ENCODE peak calls at places on chromosomes 1 and 21, in eight cellular contexts. F is H1, R is fibroblast of pulmonary artery, C is esophagus squamous epithelium, X is A549, N is fibroblast of the aortic adventitia, W is coronary artery, L is heart left ventricle. Z is an unnamed sample.

GRCh38 chr1:207818971-207819451 is 67.2 kb downstream of the CD46 start:
- DNase-seq in F (no peak), R (peak), C (no peak), X (peak), N (peak), W (peak), L (no peak), Z (no peak)

GRCh38 chr21:34037446-34037845 is 35.9 kb upstream of the MRPS6 start:
- DNase-seq in F (no peak), R (peak), C (no peak), X (no peak), N (peak), W (no peak), L (no peak), Z (peak)

GRCh38 chr1:237864338-237865244 is 26.1 kb downstream of the ZP4 start:
- DNase-seq in F (peak), R (peak), C (no peak), X (peak), N (peak), W (no peak), L (peak), Z (no peak)

GRCh38 chr1:154326546-154327465 is 1.5 kb downstream of the ATP8B2 start:
- DNase-seq in F (no peak), R (peak), C (no peak), X (no peak), N (peak), W (peak), L (peak), Z (no peak)

GRCh38 chr1:178267646-178268094 is 173.8 kb downstream of the RASAL2 start:
- DNase-seq in F (no peak), R (peak), C (no peak), X (no peak), N (peak), W (no peak), L (no peak), Z (no peak)

GRCh38 chr21:35672313-35672712 is 388.0 kb downstream of the SETD4 start:
- DNase-seq in F (no peak), R (no peak), C (no peak), X (no peak), N (no peak), W (no peak), L (no peak), Z (no peak)

GRCh38 chr1:200738348-200738732 is 353 bp upstream of the CAMSAP2 start:
- DNase-seq in F (no peak), R (no peak), C (no peak), X (no peak), N (peak), W (no peak), L (no peak), Z (no peak)

GRCh38 chr1:3598522-3599285 is 12.6 kb downstream of the MEGF6 start:
- DNase-seq in F (no peak), R (no peak), C (no peak), X (no peak), N (no peak), W (no peak), L (no peak), Z (no peak)

GRCh38 chr1:236413688-236414087 is 19.6 kb downstream of the EDARADD start:
- DNase-seq in F (no peak), R (no peak), C (no peak), X (no peak), N (no peak), W (no peak), L (no peak), Z (no peak)

GRCh38 chr1:235841938-235842545 is 24.7 kb downstream of the LYST start:
- DNase-seq in F (no peak), R (no peak), C (no peak), X (no peak), N (no peak), W (no peak), L (no peak), Z (no peak)

GRCh38 chr1:62448221-62448933 is 11.5 kb downstream of the USP1 start:
- DNase-seq in F (no peak), R (no peak), C (no peak), X (no peak), N (no peak), W (no peak), L (no peak), Z (no peak)

GRCh38 chr1:54952950-54953718 is 27.3 kb upstream of the TMEM61 start:
- DNase-seq in F (no peak), R (peak), C (no peak), X (no peak), N (no peak), W (no peak), L (no peak), Z (no peak)

GRCh38 chr1:38962113-38962512 is 20.5 kb upstream of the RHBDL2 start:
- DNase-seq in F (no peak), R (peak), C (no peak), X (no peak), N (peak), W (no peak), L (no peak), Z (no peak)

GRCh38 chr1:14745815-14746214 is 147.3 kb downstream of the KAZN start:
- DNase-seq in F (no peak), R (no peak), C (no peak), X (no peak), N (peak), W (no peak), L (no peak), Z (no peak)

GRCh38 chr1:80258659-80259058 is 1252.1 kb upstream of the ADGRL4 start:
- DNase-seq in F (no peak), R (no peak), C (no peak), X (no peak), N (no peak), W (no peak), L (no peak), Z (no peak)

GRCh38 chr1:156282143-156282478 is 514 bp downstream of the SMG5 start:
- DNase-seq in F (no peak), R (no peak), C (no peak), X (no peak), N (no peak), W (no peak), L (no peak), Z (no peak)

GRCh38 chr1:54252371-54252770 is 52.4 kb downstream of the MRPL37 start:
- DNase-seq in F (no peak), R (no peak), C (no peak), X (no peak), N (no peak), W (no peak), L (no peak), Z (no peak)

GRCh38 chr1:216450252-216450651 is 27.0 kb upstream of the USH2A start:
- DNase-seq in F (no peak), R (no peak), C (no peak), X (no peak), N (no peak), W (no peak), L (no peak), Z (no peak)

GRCh38 chr1:22259581-22260282 is 116.8 kb upstream of the WNT4 start:
- DNase-seq in F (no peak), R (peak), C (no peak), X (no peak), N (no peak), W (no peak), L (no peak), Z (no peak)

GRCh38 chr21:36532769-36533467 is 53.0 kb upstream of the CLDN14 start:
- DNase-seq in F (no peak), R (no peak), C (no peak), X (no peak), N (no peak), W (no peak), L (no peak), Z (no peak)

GRCh38 chr21:46096997-46097825 is 701 bp upstream of the COL6A2 start:
- DNase-seq in F (peak), R (no peak), C (no peak), X (no peak), N (no peak), W (peak), L (peak), Z (no peak)

GRCh38 chr1:230317823-230318819 is 108.0 kb downstream of the PGBD5 start:
- DNase-seq in F (no peak), R (peak), C (no peak), X (no peak), N (no peak), W (no peak), L (no peak), Z (no peak)

GRCh38 chr1:209542585-209542984 is 40.9 kb upstream of the CAMK1G start:
- DNase-seq in F (no peak), R (no peak), C (no peak), X (no peak), N (no peak), W (no peak), L (no peak), Z (no peak)

GRCh38 chr1:243924188-243924587 is 74.1 kb upstream of the AKT3 start:
- DNase-seq in F (no peak), R (peak), C (no peak), X (no peak), N (peak), W (no peak), L (no peak), Z (no peak)

GRCh38 chr21:31754561-31754960 is 22.6 kb upstream of the SCAF4 start:
- DNase-seq in F (no peak), R (no peak), C (no peak), X (no peak), N (no peak), W (no peak), L (no peak), Z (no peak)

GRCh38 chr1:167739752-167740151 is 18.0 kb downstream of the MPZL1 start:
- DNase-seq in F (no peak), R (peak), C (no peak), X (no peak), N (peak), W (no peak), L (no peak), Z (no peak)
- H3K4me3 ChIP-seq in F (no peak), R (no peak), C (no peak), X (no peak), N (no peak), W (no peak), L (no peak), Z (no peak)

GRCh38 chr1:66769512-66770229 is 17.4 kb downstream of the DYNLT5 start:
- DNase-seq in F (no peak), R (peak), C (no peak), X (no peak), N (no peak), W (no peak), L (no peak), Z (no peak)

GRCh38 chr1:66764994-66765578 is 12.8 kb downstream of the DYNLT5 start:
- DNase-seq in F (peak), R (peak), C (no peak), X (peak), N (peak), W (no peak), L (peak), Z (peak)

GRCh38 chr1:66770240-66770639 is 18.0 kb downstream of the DYNLT5 start:
- DNase-seq in F (no peak), R (no peak), C (no peak), X (no peak), N (no peak), W (no peak), L (no peak), Z (no peak)

GRCh38 chr1:66768935-66769334 is 16.7 kb downstream of the DYNLT5 start:
- DNase-seq in F (no peak), R (no peak), C (no peak), X (no peak), N (no peak), W (no peak), L (no peak), Z (no peak)

GRCh38 chr1:66767590-66767989 is 15.3 kb downstream of the DYNLT5 start:
- DNase-seq in F (no peak), R (no peak), C (no peak), X (no peak), N (no peak), W (no peak), L (no peak), Z (no peak)
- TF ChIP-seq CTCF in F (no peak), R (no peak), C (no peak), X (no peak), N (no peak), W (no peak), L (no peak), Z (no peak)

DNA sequence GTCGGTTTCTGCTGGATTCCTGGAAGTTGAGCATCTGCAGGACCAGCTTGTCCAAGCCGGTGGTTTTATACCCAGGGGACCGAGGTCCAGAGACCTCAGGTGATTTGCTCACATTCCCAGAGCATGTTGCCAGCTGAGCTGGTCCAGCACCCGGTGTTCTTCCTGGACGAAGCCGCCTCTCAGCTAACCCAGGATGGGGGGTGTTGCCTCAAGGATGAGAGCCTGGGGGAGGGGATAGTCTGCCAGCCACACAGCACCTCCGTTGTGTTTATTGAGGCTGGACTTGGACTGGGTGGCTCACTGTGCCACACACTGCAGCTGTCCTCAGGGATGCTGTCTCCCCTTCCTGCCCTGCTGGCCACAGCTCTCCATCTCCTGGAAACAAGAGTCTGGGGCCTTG is 1.5 kb downstream of the TMEM201 start:
- DNase-seq in F (no peak), R (no peak), C (no peak), X (no peak), N (no peak), W (no peak), L (no peak), Z (no peak)
- H3K4me3 ChIP-seq in F (no peak), R (no peak), C (no peak), X (peak), N (peak), W (peak), L (no peak), Z (peak)

DNA sequence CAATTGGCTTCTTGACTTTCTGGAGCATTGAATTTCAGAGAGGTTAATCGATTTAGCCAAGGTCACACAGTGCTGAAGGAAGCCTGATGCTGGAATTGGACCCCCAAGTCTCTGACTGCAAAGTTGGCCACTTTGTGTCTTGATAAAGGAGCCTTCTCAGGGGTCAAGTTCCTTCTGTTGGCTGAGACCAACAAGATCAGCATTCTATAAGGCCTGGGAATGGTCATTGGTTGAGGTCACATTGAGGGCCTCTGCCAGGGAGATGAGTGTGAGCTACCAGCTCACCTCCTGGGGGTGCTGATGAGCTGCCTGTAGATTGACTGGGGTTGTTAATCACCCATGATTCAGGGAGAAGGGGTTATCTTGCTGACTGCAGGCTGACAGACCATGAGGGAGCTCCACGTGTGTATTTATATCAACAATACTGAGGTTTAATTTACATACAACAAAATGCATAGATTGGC is 54.5 kb downstream of the RPS6KA1 start:
- DNase-seq in F (peak), R (no peak), C (no peak), X (peak), N (no peak), W (no peak), L (no peak), Z (no peak)
- TF ChIP-seq CTCF in F (peak), R (no peak), C (no peak), X (no peak), N (no peak), W (no peak), L (no peak), Z (no peak)

GRCh38 chr1:116666090-116666489 is 1.4 kb downstream of the IGSF3 start:
- DNase-seq in F (no peak), R (no peak), C (no peak), X (no peak), N (no peak), W (no peak), L (no peak), Z (no peak)

GRCh38 chr1:116665001-116665400 is 2.5 kb downstream of the IGSF3 start:
- DNase-seq in F (no peak), R (no peak), C (no peak), X (no peak), N (no peak), W (no peak), L (no peak), Z (no peak)

GRCh38 chr1:116664366-116664983 is 3.1 kb downstream of the IGSF3 start:
- DNase-seq in F (no peak), R (no peak), C (no peak), X (no peak), N (no peak), W (no peak), L (no peak), Z (no peak)

GRCh38 chr1:116661633-116662032 is 5.9 kb downstream of the IGSF3 start:
- DNase-seq in F (no peak), R (no peak), C (no peak), X (no peak), N (no peak), W (no peak), L (no peak), Z (no peak)

DNA sequence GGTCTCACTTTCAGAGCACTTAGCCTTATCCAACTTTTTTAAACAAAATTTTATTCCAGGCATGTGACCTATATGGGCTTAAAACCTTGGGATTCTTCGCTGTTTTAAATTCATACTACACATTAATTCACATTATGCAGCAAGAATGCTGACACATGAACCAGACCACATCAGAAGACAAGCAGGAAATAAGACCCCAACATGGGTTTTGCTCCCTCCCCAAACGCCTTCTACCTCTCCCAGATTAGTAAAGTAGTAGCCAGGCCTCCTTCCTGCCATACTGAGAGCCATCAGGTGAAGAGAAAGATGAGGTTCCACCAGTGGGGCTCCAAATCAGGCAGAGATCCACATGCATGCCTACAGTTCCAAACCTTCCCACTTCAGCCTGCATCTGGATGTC is 3.7 kb downstream of the IGSF3 start:
- DNase-seq in F (no peak), R (no peak), C (no peak), X (no peak), N (no peak), W (no peak), L (no peak), Z (no peak)
- H3K4me3 ChIP-seq in F (no peak), R (no peak), C (no peak), X (no peak), N (no peak), W (no peak), L (no peak), Z (no peak)

GRCh38 chr1:17075470-17076255 is 21.8 kb upstream of the SDHB start:
- DNase-seq in F (peak), R (peak), C (no peak), X (peak), N (no peak), W (no peak), L (no peak), Z (no peak)
- TF ChIP-seq CTCF in F (peak), R (peak), C (no peak), X (peak), N (peak), W (no peak), L (peak), Z (peak)

GRCh38 chr1:47969478-47969877 is 27.7 kb downstream of the TRABD2B start:
- DNase-seq in F (no peak), R (no peak), C (no peak), X (no peak), N (no peak), W (no peak), L (no peak), Z (no peak)

GRCh38 chr1:47968489-47968888 is 28.7 kb downstream of the TRABD2B start:
- DNase-seq in F (no peak), R (no peak), C (no peak), X (no peak), N (no peak), W (no peak), L (no peak), Z (no peak)

GRCh38 chr1:47967868-47968267 is 29.3 kb downstream of the TRABD2B start:
- DNase-seq in F (no peak), R (no peak), C (no peak), X (no peak), N (no peak), W (no peak), L (no peak), Z (no peak)

GRCh38 chr1:47963093-47963492 is 34.1 kb downstream of the TRABD2B start:
- DNase-seq in F (no peak), R (no peak), C (no peak), X (no peak), N (no peak), W (no peak), L (no peak), Z (no peak)

GRCh38 chr1:47963568-47963973 is 33.6 kb downstream of the TRABD2B start:
- DNase-seq in F (no peak), R (no peak), C (no peak), X (no peak), N (no peak), W (peak), L (no peak), Z (no peak)
- H3K4me3 ChIP-seq in F (no peak), R (no peak), C (no peak), X (no peak), N (no peak), W (peak), L (no peak), Z (no peak)

DNA sequence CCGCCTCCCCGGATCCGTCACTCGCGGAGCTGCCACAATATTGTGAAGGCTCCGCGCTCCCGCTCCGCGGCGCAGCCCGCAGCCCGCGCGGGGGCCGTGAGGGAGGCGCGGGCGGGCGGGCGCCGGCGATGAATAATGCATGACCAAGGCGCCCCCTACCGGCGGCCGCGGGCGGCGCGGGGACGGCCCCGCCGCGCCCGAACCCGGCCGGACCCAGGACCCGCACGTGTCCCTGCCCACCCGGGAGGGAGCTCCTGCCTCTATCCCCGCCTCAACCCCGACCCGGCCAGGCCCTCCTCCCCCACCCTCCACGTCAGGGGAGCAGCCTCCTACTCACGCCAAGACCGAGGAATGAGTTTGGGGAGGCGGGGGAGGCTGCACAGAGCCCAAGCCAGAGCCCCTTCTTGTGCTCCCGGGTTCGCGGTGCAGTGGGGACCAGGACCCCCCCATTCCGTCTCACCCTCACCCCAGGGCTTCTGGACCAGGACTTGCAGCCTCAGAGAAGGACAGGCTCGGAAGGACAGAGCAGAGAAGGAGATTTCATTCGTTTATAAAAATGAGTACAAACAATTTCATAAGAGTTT is 70.8 kb upstream of the CASZ1 start:
- DNase-seq in F (peak), R (peak), C (no peak), X (peak), N (no peak), W (no peak), L (peak), Z (no peak)
- TF ChIP-seq CTCF in F (peak), R (peak), C (peak), X (peak), N (peak), W (peak), L (peak), Z (peak)

Z was measured in astrocyte of the cerebellum.